ENCODE peak calls at places on chromosomes 7 and 10, in four cellular contexts. One of them, this sample, is unnamed.

GRCh38 chr10:52213511-52213831 is 100.6 kb upstream of the DKK1 start:
- DNase-seq in germinal center: no peak
- DNase-seq in iris pigment epithelial cell: peak
- DNase-seq in AML-193: no peak
- DNase-seq in this sample: no peak

GRCh38 chr10:116038259-116038658 is 234.7 kb downstream of the GFRA1 start:
- DNase-seq in germinal center: no peak
- DNase-seq in iris pigment epithelial cell: peak
- DNase-seq in AML-193: no peak
- DNase-seq in this sample: no peak

GRCh38 chr7:674454-675410 is 51.8 kb upstream of the DNAAF5 start:
- DNase-seq in germinal center: no peak
- DNase-seq in iris pigment epithelial cell: no peak
- DNase-seq in AML-193: no peak
- DNase-seq in this sample: no peak

GRCh38 chr7:131735151-131735550 is 178.7 kb upstream of the PODXL start:
- DNase-seq in germinal center: no peak
- DNase-seq in iris pigment epithelial cell: no peak
- DNase-seq in AML-193: no peak
- DNase-seq in this sample: no peak

GRCh38 chr10:71975087-71975890 is 11.1 kb downstream of the CHST3 start:
- DNase-seq in germinal center: no peak
- DNase-seq in iris pigment epithelial cell: no peak
- DNase-seq in AML-193: no peak
- DNase-seq in this sample: no peak

GRCh38 chr7:107150375-107151073 is 18.3 kb upstream of the HBP1 start:
- DNase-seq in germinal center: peak
- DNase-seq in iris pigment epithelial cell: peak
- DNase-seq in AML-193: peak
- DNase-seq in this sample: no peak

GRCh38 chr7:98797150-98797549 is 72.7 kb downstream of the TMEM130 start:
- DNase-seq in germinal center: no peak
- DNase-seq in iris pigment epithelial cell: no peak
- DNase-seq in AML-193: no peak
- DNase-seq in this sample: no peak

GRCh38 chr7:99472561-99473314 is at the start of gene ZNF789:
- DNase-seq in germinal center: peak
- DNase-seq in iris pigment epithelial cell: peak
- DNase-seq in AML-193: peak
- DNase-seq in this sample: peak

GRCh38 chr10:18527692-18528091 is 123.7 kb downstream of the NSUN6 start:
- DNase-seq in germinal center: no peak
- DNase-seq in iris pigment epithelial cell: peak
- DNase-seq in AML-193: no peak
- DNase-seq in this sample: no peak

GRCh38 chr10:35206274-35206673 is 79.6 kb downstream of the CREM start:
- DNase-seq in germinal center: no peak
- DNase-seq in iris pigment epithelial cell: no peak
- DNase-seq in AML-193: no peak
- DNase-seq in this sample: no peak

This sample was measured in SIG-M5.